ENCODE peak calls at places on chromosomes 1 and 21, in four cellular contexts. B, L, R and G are unnamed samples.
A peak's percentile ranks its signal among the peaks of the same experiment; 100 is the strongest.

GRCh38 chr1:223788746-223789415 is 56.9 kb downstream of the TP53BP2 start:
- DNase-seq in B (no peak), L (no peak), R (no peak), G (no peak)

GRCh38 chr1:77354536-77354935 is 72.7 kb downstream of the AK5 start:
- DNase-seq in R (no peak), L (no peak), B (no peak), G (no peak)

GRCh38 chr1:183106166-183106565 is 79.9 kb upstream of the LAMC2 start:
- DNase-seq in R (no peak), B (no peak), L (no peak), G (no peak)

GRCh38 chr1:191284175-191284574 is 806.5 kb upstream of the BRINP3 start:
- DNase-seq in B (no peak), R (no peak), L (peak; percentile 17), G (no peak)

GRCh38 chr1:16051039-16051438 is 7.5 kb downstream of the CLCNKB start:
- DNase-seq in R (no peak), L (no peak), B (no peak), G (no peak)

GRCh38 chr1:145944532-145944931 is 13.3 kb downstream of the LIX1L start:
- DNase-seq in L (no peak), R (no peak), B (no peak), G (no peak)

GRCh38 chr1:53274541-53275185 is 36.3 kb upstream of the MAGOH start:
- DNase-seq in B (no peak), L (no peak), R (no peak), G (no peak)

GRCh38 chr1:13703558-13704485 is 3.8 kb downstream of the PRDM2 start:
- DNase-seq in B (no peak), L (no peak), R (no peak), G (no peak)

GRCh38 chr1:234589064-234589765 is 20.8 kb downstream of the IRF2BP2 start:
- DNase-seq in B (no peak), R (peak; percentile 49), L (no peak), G (no peak)

GRCh38 chr1:234585333-234586055 is 24.5 kb downstream of the IRF2BP2 start:
- DNase-seq in L (peak; percentile 11), B (no peak), R (peak; percentile 88), G (no peak)

GRCh38 chr21:25901580-25901979 is 166.8 kb downstream of the GABPA start:
- DNase-seq in L (no peak), R (no peak), B (no peak), G (no peak)

GRCh38 chr1:150973826-150974579 is 632 bp downstream of the CERS2 start:
- DNase-seq in B (peak; percentile 49), L (peak; percentile 40), R (peak; percentile 15), G (peak; percentile 33)

GRCh38 chr21:37292946-37293345 is 25.8 kb upstream of the VPS26C start:
- DNase-seq in R (no peak), L (no peak), B (no peak), G (no peak)

GRCh38 chr1:181104790-181105133 is 16.3 kb downstream of the IER5 start:
- DNase-seq in B (peak; percentile 52), L (no peak), R (no peak), G (no peak)

GRCh38 chr1:247415423-247416361 is at the start of gene NLRP3:
- DNase-seq in B (peak; percentile 30), L (no peak), R (peak; percentile 5), G (peak; percentile 13)

GRCh38 chr1:192604979-192605620 is 29.5 kb downstream of the RGS1 start:
- DNase-seq in B (no peak), L (no peak), R (no peak), G (no peak)

GRCh38 chr1:3369437-3370076 is 84.9 kb upstream of the ARHGEF16 start:
- DNase-seq in L (peak; percentile 39), R (peak; percentile 85), B (no peak), G (no peak)

GRCh38 chr1:171122299-171122698 is 31.6 kb downstream of the FMO3 start:
- DNase-seq in L (no peak), R (no peak), B (no peak), G (no peak)